ENCODE peak calls at places on chromosomes 1 and 21, in eight cellular contexts. R is coronary artery, X is LNCaP clone FGC, D is HCT116, J is omental fat pad, H is endothelial cell, Y is kidney epithelial cell, E is neural crest cell. K is an unnamed sample.
A peak's percentile ranks its signal among the peaks of the same experiment; 100 is the strongest.

GRCh38 chr1:179034720-179035119 is 9.0 kb downstream of the FAM20B start:
- DNase-seq in R (no peak), X (no peak), D (no peak), J (no peak), H (no peak), Y (no peak), E (no peak), K (no peak)

GRCh38 chr1:180027949-180028445 is 73.4 kb downstream of the CEP350 start:
- DNase-seq in R (no peak), X (no peak), D (no peak), J (no peak), H (no peak), Y (no peak), E (no peak), K (no peak)

GRCh38 chr1:81412954-81413353 is 387.8 kb upstream of the ADGRL2 start:
- DNase-seq in R (no peak), X (no peak), D (no peak), J (no peak), H (no peak), Y (no peak), E (no peak), K (no peak)

GRCh38 chr1:115179397-115179835 is 90.1 kb upstream of the TSPAN2 start:
- DNase-seq in R (no peak), X (no peak), D (peak; percentile 81), J (no peak), H (no peak), Y (peak; percentile 94), E (no peak), K (no peak)

GRCh38 chr1:165871311-165872067 is 44.1 kb downstream of the UCK2 start:
- DNase-seq in R (no peak), X (no peak), D (peak; percentile 79), J (no peak), H (peak; percentile 31), Y (no peak), E (peak; percentile 18), K (no peak)

GRCh38 chr1:95879498-95879897 is 645.5 kb downstream of the RWDD3 start:
- DNase-seq in R (no peak), X (no peak), D (no peak), J (no peak), H (no peak), Y (no peak), E (no peak), K (no peak)

GRCh38 chr1:27332536-27333281 is 9.1 kb upstream of the SYTL1 start:
- DNase-seq in R (no peak), X (no peak), D (no peak), J (no peak), H (peak; percentile 77), Y (no peak), E (peak; percentile 68), K (no peak)

GRCh38 chr1:106768501-106768900 is 288.0 kb upstream of the PRMT6 start:
- DNase-seq in R (no peak), X (no peak), D (no peak), J (no peak), H (no peak), Y (no peak), E (no peak), K (no peak)

GRCh38 chr1:229127301-229127700 is 143.6 kb upstream of the RAB4A start:
- DNase-seq in R (no peak), X (no peak), D (no peak), J (no peak), H (no peak), Y (no peak), E (no peak), K (no peak)

GRCh38 chr1:96554364-96554763 is 167.2 kb upstream of the PTBP2 start:
- DNase-seq in R (no peak), X (no peak), D (no peak), J (no peak), H (no peak), Y (no peak), E (no peak), K (no peak)

GRCh38 chr1:230591676-230592075 is 50.6 kb upstream of the COG2 start:
- DNase-seq in R (no peak), X (no peak), D (no peak), J (no peak), H (no peak), Y (no peak), E (no peak), K (no peak)

GRCh38 chr1:24536391-24536840 is 19.5 kb upstream of the NCMAP start:
- DNase-seq in R (no peak), X (no peak), D (peak; percentile 43), J (no peak), H (no peak), Y (peak; percentile 54), E (no peak), K (no peak)

GRCh38 chr1:109059026-109059425 is 16.8 kb downstream of the TAF13 start:
- DNase-seq in R (no peak), X (no peak), D (no peak), J (no peak), H (no peak), Y (no peak), E (no peak), K (no peak)

GRCh38 chr1:67713071-67713806 is 28.2 kb downstream of the GADD45A start:
- DNase-seq in R (no peak), X (no peak), D (peak; percentile 86), J (no peak), H (no peak), Y (peak; percentile 82), E (no peak), K (no peak)

GRCh38 chr1:181737056-181737455 is 253.7 kb downstream of the CACNA1E start:
- DNase-seq in R (no peak), X (no peak), D (no peak), J (no peak), H (no peak), Y (no peak), E (no peak), K (no peak)

GRCh38 chr1:47147047-47147785 is 10.0 kb downstream of the CYP4A22 start:
- DNase-seq in R (no peak), X (no peak), D (no peak), J (no peak), H (no peak), Y (no peak), E (no peak), K (no peak)

GRCh38 chr21:26964379-26964778 is 2.5 kb downstream of the ADAMTS5 start:
- DNase-seq in R (peak; percentile 77), X (no peak), D (no peak), J (no peak), H (no peak), Y (peak; percentile 70), E (no peak), K (no peak)

GRCh38 chr1:217417363-217417762 is 213.5 kb downstream of the GPATCH2 start:
- DNase-seq in R (no peak), X (no peak), D (no peak), J (no peak), H (no peak), Y (no peak), E (no peak), K (no peak)

GRCh38 chr1:29344336-29344735 is 108.0 kb downstream of the PTPRU start:
- DNase-seq in R (no peak), X (no peak), D (no peak), J (no peak), H (peak; percentile 18), Y (no peak), E (no peak), K (no peak)

GRCh38 chr1:29343908-29344307 is 107.6 kb downstream of the PTPRU start:
- DNase-seq in R (no peak), X (no peak), D (no peak), J (no peak), H (no peak), Y (no peak), E (no peak), K (no peak)

GRCh38 chr1:29343476-29343875 is 107.2 kb downstream of the PTPRU start:
- DNase-seq in R (no peak), X (no peak), D (no peak), J (no peak), H (no peak), Y (no peak), E (no peak), K (no peak)

GRCh38 chr1:29342351-29342750 is 106.0 kb downstream of the PTPRU start:
- DNase-seq in R (no peak), X (no peak), D (no peak), J (no peak), H (no peak), Y (no peak), E (no peak), K (no peak)

GRCh38 chr1:29341936-29342335 is 105.6 kb downstream of the PTPRU start:
- DNase-seq in R (no peak), X (no peak), D (no peak), J (no peak), H (no peak), Y (no peak), E (no peak), K (no peak)
- TF ChIP-seq CTCF in R (no peak), X (peak; percentile 19), D (no peak), J (no peak), H (no peak), Y (peak; percentile 15), E (peak; percentile 28), K (peak; percentile 18)

DNA sequence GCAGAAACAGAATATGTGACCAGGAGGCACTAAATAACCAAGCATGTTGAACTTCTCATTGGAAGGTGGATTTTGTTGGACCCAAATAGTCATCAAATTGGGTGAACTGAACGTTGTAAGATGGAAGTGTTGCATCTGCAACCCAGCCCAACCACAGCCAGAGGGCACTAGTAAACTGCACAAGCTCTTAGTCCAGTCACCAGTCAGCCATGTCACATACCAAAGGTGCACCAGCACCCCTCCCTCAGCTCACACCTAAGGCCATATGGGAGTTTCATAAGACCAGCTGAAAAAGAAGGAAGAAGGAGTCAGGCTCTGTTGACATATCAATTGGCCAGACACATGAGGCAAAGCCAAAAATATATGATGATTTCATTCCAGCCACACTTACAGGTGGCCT is 481.7 kb upstream of the NR5A2 start:
- DNase-seq in R (no peak), X (peak; percentile 10), D (peak; percentile 26), J (no peak), H (no peak), Y (no peak), E (no peak), K (no peak)
- TF ChIP-seq CTCF in R (no peak), X (peak; percentile 63), D (peak; percentile 55), J (no peak), H (no peak), Y (peak; percentile 37), E (no peak), K (no peak)

GRCh38 chr1:187551061-187551460 is 722.3 kb downstream of the PLA2G4A start:
- DNase-seq in R (no peak), X (no peak), D (no peak), J (no peak), H (no peak), Y (no peak), E (no peak), K (no peak)
- TF ChIP-seq CTCF in R (no peak), X (no peak), D (peak; percentile 30), J (no peak), H (no peak), Y (peak; percentile 8), E (no peak), K (no peak)

GRCh38 chr1:158494737-158495136 is 22.7 kb downstream of the OR10R2 start:
- DNase-seq in R (no peak), X (no peak), D (no peak), J (no peak), H (no peak), Y (no peak), E (no peak), K (no peak)

GRCh38 chr1:158496379-158496778 is 24.4 kb downstream of the OR10R2 start:
- DNase-seq in R (no peak), X (no peak), D (no peak), J (no peak), H (no peak), Y (no peak), E (no peak), K (no peak)

GRCh38 chr1:158491372-158491771 is 19.4 kb downstream of the OR10R2 start:
- DNase-seq in R (no peak), X (no peak), D (no peak), J (no peak), H (no peak), Y (no peak), E (no peak), K (no peak)
- TF ChIP-seq CTCF in R (no peak), X (no peak), D (no peak), J (no peak), H (no peak), Y (no peak), E (no peak), K (no peak)

K was measured in D721Med.